ENCODE peak calls at places on chromosomes 3 and 15, in nine cellular contexts. U is OCI-LY7, E is GM10248, Z is GM06990, O is globus pallidus, Q is adrenal gland, I is nephron progenitor cell, F is psoas muscle, J is mammary epithelial cell. V is an unnamed sample.

GRCh38 chr3:53122933-53123305 is 7.3 kb downstream of the RFT1 start:
- DNase-seq in Q (no peak), I (no peak), Z (no peak), J (no peak), F (no peak), E (no peak), U (no peak), O (no peak), V (no peak)

GRCh38 chr3:194212869-194213320 is 76.9 kb downstream of the HES1 start:
- DNase-seq in E (no peak), F (no peak), Z (no peak), U (no peak), O (no peak), J (no peak), I (peak; percentile 42), Q (peak; percentile 26), V (no peak)

GRCh38 chr15:47266556-47266955 is 450.7 kb upstream of the SEMA6D start:
- DNase-seq in F (no peak), E (no peak), O (no peak), I (no peak), J (no peak), U (no peak), Z (no peak), Q (no peak), V (no peak)

GRCh38 chr3:183984749-183985729 is 32.6 kb downstream of the ABCC5 start:
- DNase-seq in I (no peak), J (no peak), U (no peak), E (no peak), O (no peak), Q (no peak), F (no peak), Z (no peak), V (no peak)

GRCh38 chr3:62965311-62965710 is 90.1 kb upstream of the CADPS start:
- DNase-seq in O (no peak), U (no peak), I (no peak), E (no peak), Z (no peak), F (no peak), Q (no peak), J (no peak), V (no peak)

GRCh38 chr3:195705081-195705991 is 15.4 kb upstream of the MUC20 start:
- DNase-seq in J (no peak), U (no peak), E (no peak), Q (no peak), O (no peak), F (no peak), Z (no peak), I (no peak), V (no peak)

GRCh38 chr3:138946554-138947302 is at the start of the genes FOXL2 and FOXL2NB:
- DNase-seq in F (peak; percentile 56), J (peak; percentile 48), I (peak; percentile 63), Z (no peak), Q (peak; percentile 73), E (no peak), O (no peak), U (no peak), V (no peak)

GRCh38 chr3:139774570-139775302 is 97.0 kb upstream of the NMNAT3 start:
- DNase-seq in Z (no peak), I (peak; percentile 35), F (peak; percentile 63), Q (no peak), E (no peak), J (no peak), U (no peak), O (peak; percentile 8), V (no peak)

GRCh38 chr3:98333989-98334606 is 19.6 kb upstream of the OR5K4 start:
- DNase-seq in J (peak; percentile 12), Z (no peak), E (no peak), F (no peak), O (no peak), U (peak; percentile 46), Q (no peak), I (no peak), V (no peak)

GRCh38 chr15:69126054-69126469 is 34.4 kb upstream of the GLCE start:
- DNase-seq in J (no peak), O (no peak), Q (no peak), F (no peak), U (no peak), Z (no peak), E (no peak), I (no peak), V (no peak)

GRCh38 chr3:139934557-139935070 is 371 bp upstream of the CLSTN2 start:
- DNase-seq in Z (peak; percentile 9), O (peak; percentile 82), F (peak; percentile 82), J (peak; percentile 14), I (peak; percentile 74), Q (peak; percentile 71), U (no peak), E (peak; percentile 18), V (no peak)

GRCh38 chr3:17473761-17474160 is 268.7 kb downstream of the TBC1D5 start:
- DNase-seq in F (no peak), Q (no peak), U (no peak), E (no peak), J (no peak), Z (no peak), I (no peak), O (no peak), V (peak; percentile 3)

GRCh38 chr3:194577985-194578905 is 55.0 kb downstream of the TMEM44 start:
- DNase-seq in Z (no peak), E (no peak), Q (peak; percentile 75), O (no peak), J (peak; percentile 71), F (no peak), I (no peak), U (no peak), V (peak; percentile 73)

GRCh38 chr15:80840173-80841130 is 61.3 kb downstream of the CEMIP start:
- DNase-seq in F (no peak), I (no peak), O (peak; percentile 35), U (no peak), Z (no peak), Q (no peak), J (no peak), E (no peak), V (no peak)

GRCh38 chr3:66393486-66394260 is 107.1 kb downstream of the LRIG1 start:
- DNase-seq in J (no peak), E (no peak), Q (no peak), O (no peak), F (peak; percentile 54), I (no peak), Z (peak; percentile 66), U (peak; percentile 28), V (no peak)

GRCh38 chr3:42066516-42067181 is 24.5 kb upstream of the TRAK1 start:
- DNase-seq in U (peak; percentile 41), J (no peak), Q (no peak), Z (no peak), F (no peak), O (no peak), E (peak; percentile 31), I (no peak), V (no peak)

GRCh38 chr15:81941479-81941878 is 104.3 kb downstream of the MEX3B start:
- DNase-seq in Q (no peak), E (no peak), J (no peak), U (no peak), O (no peak), F (no peak), Z (no peak), I (no peak), V (no peak)

GRCh38 chr15:34659056-34659455 is 75.6 kb upstream of the GOLGA8B start:
- DNase-seq in O (no peak), U (no peak), F (no peak), Q (no peak), Z (no peak), J (no peak), E (no peak), I (no peak), V (no peak)

GRCh38 chr15:69931159-69931558 is 166.6 kb downstream of the TLE3 start:
- DNase-seq in Q (no peak), J (no peak), Z (no peak), F (no peak), E (no peak), O (no peak), U (no peak), I (no peak), V (no peak)

GRCh38 chr3:143814358-143814968 is 33.8 kb downstream of the SLC9A9 start:
- DNase-seq in I (no peak), F (peak; percentile 61), Q (no peak), O (no peak), Z (no peak), E (peak; percentile 26), U (no peak), J (no peak), V (no peak)

GRCh38 chr3:129599607-129600006 is 6.9 kb downstream of the PLXND1 start:
- DNase-seq in Q (peak; percentile 77), U (no peak), E (no peak), I (no peak), Z (no peak), F (no peak), J (no peak), O (no peak), V (no peak)

GRCh38 chr3:65402597-65402996 is 636.1 kb downstream of the MAGI1 start:
- DNase-seq in U (no peak), E (no peak), Q (peak; percentile 21), O (no peak), J (peak; percentile 92), I (no peak), Z (no peak), F (peak; percentile 89), V (peak; percentile 45)

GRCh38 chr3:157441102-157441622 is 4.5 kb downstream of the PTX3 start:
- DNase-seq in I (no peak), J (no peak), E (no peak), Z (no peak), O (no peak), U (no peak), Q (no peak), F (no peak), V (no peak)

GRCh38 chr3:99780749-99781148 is 36.9 kb upstream of the CMSS1 start:
- DNase-seq in U (no peak), Z (no peak), O (no peak), I (no peak), E (no peak), J (no peak), F (no peak), Q (no peak), V (no peak)

GRCh38 chr3:57446318-57446841 is 97.8 kb downstream of the DNAH12 start:
- DNase-seq in Z (no peak), E (no peak), I (no peak), Q (peak; percentile 46), F (no peak), U (no peak), O (no peak), J (peak; percentile 2), V (no peak)

GRCh38 chr15:28021281-28022039 is 77.7 kb downstream of the OCA2 start:
- DNase-seq in U (no peak), Q (peak; percentile 92), Z (no peak), O (peak; percentile 33), F (no peak), E (no peak), I (peak; percentile 34), J (peak; percentile 2), V (peak; percentile 37)

GRCh38 chr3:32825601-32826375 is 8.0 kb downstream of the TRIM71 start:
- DNase-seq in F (no peak), Q (no peak), U (no peak), O (no peak), E (no peak), J (no peak), I (no peak), Z (no peak), V (no peak)

GRCh38 chr15:43285609-43286037 is 18.9 kb upstream of the TGM5 start:
- DNase-seq in O (peak; percentile 52), J (peak; percentile 46), U (peak; percentile 79), I (peak; percentile 53), F (no peak), Z (peak; percentile 38), E (peak; percentile 85), Q (peak; percentile 34), V (peak; percentile 82)

GRCh38 chr15:34047893-34048775 is 9.1 kb upstream of the AVEN start:
- DNase-seq in F (no peak), J (no peak), Z (no peak), O (no peak), U (no peak), I (no peak), E (no peak), Q (no peak), V (no peak)

GRCh38 chr15:38300395-38300794 is 47.8 kb downstream of the SPRED1 start:
- DNase-seq in F (no peak), E (peak; percentile 6), Q (no peak), I (no peak), O (no peak), Z (peak; percentile 22), U (no peak), J (no peak), V (peak; percentile 3)

GRCh38 chr3:141050913-141051632 is at the start of gene SPSB4:
- DNase-seq in E (no peak), I (peak; percentile 92), U (no peak), F (peak; percentile 93), Q (peak; percentile 57), J (peak; percentile 43), Z (no peak), O (no peak), V (peak; percentile 68)